ENCODE peak calls at places on chromosomes 5 and 9, in five cellular contexts. One of them, this sample, is unnamed.

GRCh38 chr5:142215915-142216681 is 107.5 kb downstream of the NDFIP1 start:
- DNase-seq in astrocyte of the spinal cord: peak
- DNase-seq in natural killer cell: no peak
- DNase-seq in neural crest cell: no peak
- DNase-seq in ACHN: peak
- DNase-seq in this sample: peak

GRCh38 chr5:113164016-113164415 is 187.4 kb downstream of the DCP2 start:
- DNase-seq in astrocyte of the spinal cord: no peak
- DNase-seq in natural killer cell: no peak
- DNase-seq in neural crest cell: no peak
- DNase-seq in ACHN: no peak
- DNase-seq in this sample: no peak

GRCh38 chr5:159286420-159287035 is 23.4 kb downstream of the UBLCP1 start:
- DNase-seq in astrocyte of the spinal cord: peak
- DNase-seq in natural killer cell: no peak
- DNase-seq in neural crest cell: no peak
- DNase-seq in ACHN: peak
- DNase-seq in this sample: no peak

GRCh38 chr9:4690144-4690543 is 10.8 kb downstream of the CDC37L1 start:
- DNase-seq in astrocyte of the spinal cord: no peak
- DNase-seq in natural killer cell: no peak
- DNase-seq in neural crest cell: no peak
- DNase-seq in ACHN: no peak
- DNase-seq in this sample: no peak

GRCh38 chr5:153813871-153814270 is 224.8 kb downstream of the FAM114A2 start:
- DNase-seq in astrocyte of the spinal cord: no peak
- DNase-seq in natural killer cell: no peak
- DNase-seq in neural crest cell: no peak
- DNase-seq in ACHN: no peak
- DNase-seq in this sample: no peak

GRCh38 chr5:139895647-139896046 is 100.0 kb downstream of the PSD2 start:
- DNase-seq in astrocyte of the spinal cord: no peak
- DNase-seq in natural killer cell: no peak
- DNase-seq in neural crest cell: no peak
- DNase-seq in ACHN: no peak
- DNase-seq in this sample: no peak

GRCh38 chr5:139293199-139293503 is 389 bp upstream of the MATR3 start:
- DNase-seq in astrocyte of the spinal cord: no peak
- DNase-seq in natural killer cell: no peak
- DNase-seq in neural crest cell: no peak
- DNase-seq in ACHN: no peak
- DNase-seq in this sample: no peak

GRCh38 chr9:89633404-89633803 is 28.6 kb downstream of the GADD45G start:
- DNase-seq in astrocyte of the spinal cord: no peak
- DNase-seq in natural killer cell: no peak
- DNase-seq in neural crest cell: no peak
- DNase-seq in ACHN: no peak
- DNase-seq in this sample: no peak

GRCh38 chr5:153618857-153619256 is 128.4 kb downstream of the GRIA1 start:
- DNase-seq in astrocyte of the spinal cord: no peak
- DNase-seq in natural killer cell: no peak
- DNase-seq in neural crest cell: no peak
- DNase-seq in ACHN: no peak
- DNase-seq in this sample: peak

GRCh38 chr5:122151640-122152039 is 22.3 kb downstream of the ZNF474 start:
- DNase-seq in astrocyte of the spinal cord: peak
- DNase-seq in natural killer cell: no peak
- DNase-seq in neural crest cell: no peak
- DNase-seq in ACHN: no peak
- DNase-seq in this sample: peak

GRCh38 chr9:135671591-135672041 is 8.5 kb downstream of the LCN9 start:
- DNase-seq in astrocyte of the spinal cord: no peak
- DNase-seq in natural killer cell: no peak
- DNase-seq in neural crest cell: no peak
- DNase-seq in ACHN: no peak
- DNase-seq in this sample: no peak

GRCh38 chr5:32027717-32028321 is 146.3 kb downstream of the GOLPH3 start:
- DNase-seq in astrocyte of the spinal cord: peak
- DNase-seq in natural killer cell: no peak
- DNase-seq in neural crest cell: no peak
- DNase-seq in ACHN: peak
- DNase-seq in this sample: peak

GRCh38 chr9:126067031-126067734 is 259.4 kb upstream of the MVB12B start:
- DNase-seq in astrocyte of the spinal cord: no peak
- DNase-seq in natural killer cell: no peak
- DNase-seq in neural crest cell: no peak
- DNase-seq in ACHN: no peak
- DNase-seq in this sample: no peak

GRCh38 chr9:122360891-122361290 is 9.9 kb upstream of the PTGS1 start:
- DNase-seq in astrocyte of the spinal cord: no peak
- DNase-seq in natural killer cell: no peak
- DNase-seq in neural crest cell: no peak
- DNase-seq in ACHN: no peak
- DNase-seq in this sample: no peak

GRCh38 chr5:80174790-80175189 is 81.1 kb downstream of the SERINC5 start:
- DNase-seq in astrocyte of the spinal cord: no peak
- DNase-seq in natural killer cell: no peak
- DNase-seq in neural crest cell: no peak
- DNase-seq in ACHN: no peak
- DNase-seq in this sample: no peak

GRCh38 chr5:146338774-146339714 is at the start of gene POU4F3:
- DNase-seq in astrocyte of the spinal cord: no peak
- DNase-seq in natural killer cell: no peak
- DNase-seq in neural crest cell: no peak
- DNase-seq in ACHN: no peak
- DNase-seq in this sample: no peak

GRCh38 chr9:79408617-79409016 is 163.1 kb upstream of the TLE4 start:
- DNase-seq in astrocyte of the spinal cord: peak
- DNase-seq in natural killer cell: no peak
- DNase-seq in neural crest cell: no peak
- DNase-seq in ACHN: no peak
- DNase-seq in this sample: no peak

GRCh38 chr5:139443766-139444473 is 4.6 kb upstream of the DNAJC18 start:
- DNase-seq in astrocyte of the spinal cord: peak
- DNase-seq in natural killer cell: no peak
- DNase-seq in neural crest cell: no peak
- DNase-seq in ACHN: no peak
- DNase-seq in this sample: peak

GRCh38 chr5:126676195-126676624 is 75.5 kb downstream of the PHAX start:
- DNase-seq in astrocyte of the spinal cord: peak
- DNase-seq in natural killer cell: peak
- DNase-seq in neural crest cell: peak
- DNase-seq in ACHN: peak
- DNase-seq in this sample: peak

GRCh38 chr5:50445281-50445949 is 4.3 kb upstream of the EMB start:
- DNase-seq in astrocyte of the spinal cord: no peak
- DNase-seq in natural killer cell: no peak
- DNase-seq in neural crest cell: no peak
- DNase-seq in ACHN: no peak
- DNase-seq in this sample: no peak

GRCh38 chr9:108377881-108378280 is 477.9 kb downstream of the ACTL7B start:
- DNase-seq in astrocyte of the spinal cord: no peak
- DNase-seq in natural killer cell: no peak
- DNase-seq in neural crest cell: no peak
- DNase-seq in ACHN: no peak
- DNase-seq in this sample: no peak

GRCh38 chr9:135016876-135017275 is 70.6 kb upstream of the OLFM1 start:
- DNase-seq in astrocyte of the spinal cord: no peak
- DNase-seq in natural killer cell: no peak
- DNase-seq in neural crest cell: no peak
- DNase-seq in ACHN: no peak
- DNase-seq in this sample: no peak

GRCh38 chr5:158640581-158640980 is 459.1 kb downstream of the EBF1 start:
- DNase-seq in astrocyte of the spinal cord: no peak
- DNase-seq in natural killer cell: no peak
- DNase-seq in neural crest cell: no peak
- DNase-seq in ACHN: no peak
- DNase-seq in this sample: peak

GRCh38 chr9:123927625-123928308 is 2.2 kb downstream of the DENND1A start:
- DNase-seq in astrocyte of the spinal cord: peak
- DNase-seq in natural killer cell: no peak
- DNase-seq in neural crest cell: no peak
- DNase-seq in ACHN: no peak
- DNase-seq in this sample: no peak

GRCh38 chr5:176994460-176995121 is 12.0 kb downstream of the UIMC1 start:
- DNase-seq in astrocyte of the spinal cord: peak
- DNase-seq in natural killer cell: no peak
- DNase-seq in neural crest cell: no peak
- DNase-seq in ACHN: no peak
- DNase-seq in this sample: peak

GRCh38 chr5:144125163-144125726 is 45.2 kb downstream of the YIPF5 start:
- DNase-seq in astrocyte of the spinal cord: no peak
- DNase-seq in natural killer cell: no peak
- DNase-seq in neural crest cell: no peak
- DNase-seq in ACHN: no peak
- DNase-seq in this sample: no peak

GRCh38 chr5:98929123-98929981 is 545 bp upstream of the CHD1 start:
- DNase-seq in astrocyte of the spinal cord: peak
- DNase-seq in natural killer cell: peak
- DNase-seq in neural crest cell: peak
- DNase-seq in ACHN: peak
- DNase-seq in this sample: peak

GRCh38 chr9:115084709-115085108 is 33.2 kb downstream of the TNC start:
- DNase-seq in astrocyte of the spinal cord: no peak
- DNase-seq in natural killer cell: no peak
- DNase-seq in neural crest cell: no peak
- DNase-seq in ACHN: no peak
- DNase-seq in this sample: no peak

GRCh38 chr5:158534203-158534602 is 565.5 kb downstream of the EBF1 start:
- DNase-seq in astrocyte of the spinal cord: no peak
- DNase-seq in natural killer cell: no peak
- DNase-seq in neural crest cell: no peak
- DNase-seq in ACHN: no peak
- DNase-seq in this sample: no peak

GRCh38 chr9:92734931-92735906 is 29.4 kb downstream of the BICD2 start:
- DNase-seq in astrocyte of the spinal cord: no peak
- DNase-seq in natural killer cell: no peak
- DNase-seq in neural crest cell: no peak
- DNase-seq in ACHN: no peak
- DNase-seq in this sample: no peak

GRCh38 chr5:143140492-143141231 is 262.8 kb downstream of the NR3C1 start:
- DNase-seq in astrocyte of the spinal cord: no peak
- DNase-seq in natural killer cell: no peak
- DNase-seq in neural crest cell: no peak
- DNase-seq in ACHN: no peak
- DNase-seq in this sample: no peak

GRCh38 chr5:115815693-115816225 is 700 bp downstream of the CDO1 start:
- DNase-seq in astrocyte of the spinal cord: peak
- DNase-seq in natural killer cell: no peak
- DNase-seq in neural crest cell: peak
- DNase-seq in ACHN: no peak
- DNase-seq in this sample: no peak

GRCh38 chr9:134253596-134254205 is 72.6 kb upstream of the RXRA start:
- DNase-seq in astrocyte of the spinal cord: no peak
- DNase-seq in natural killer cell: no peak
- DNase-seq in neural crest cell: no peak
- DNase-seq in ACHN: no peak
- DNase-seq in this sample: no peak

GRCh38 chr9:16708638-16709435 is 161.6 kb downstream of the BNC2 start:
- DNase-seq in astrocyte of the spinal cord: peak
- DNase-seq in natural killer cell: no peak
- DNase-seq in neural crest cell: no peak
- DNase-seq in ACHN: no peak
- DNase-seq in this sample: peak

GRCh38 chr9:2066312-2067273 is 51.4 kb downstream of the SMARCA2 start:
- DNase-seq in astrocyte of the spinal cord: peak
- DNase-seq in natural killer cell: no peak
- DNase-seq in neural crest cell: no peak
- DNase-seq in ACHN: peak
- DNase-seq in this sample: peak

GRCh38 chr9:91761362-91761761 is 188.7 kb downstream of the ROR2 start:
- DNase-seq in astrocyte of the spinal cord: no peak
- DNase-seq in natural killer cell: no peak
- DNase-seq in neural crest cell: no peak
- DNase-seq in ACHN: no peak
- DNase-seq in this sample: no peak

GRCh38 chr5:32254987-32255900 is 57.5 kb downstream of the MTMR12 start:
- DNase-seq in astrocyte of the spinal cord: peak
- DNase-seq in natural killer cell: no peak
- DNase-seq in neural crest cell: no peak
- DNase-seq in ACHN: no peak
- DNase-seq in this sample: no peak

GRCh38 chr5:35203403-35203802 is 26.9 kb downstream of the PRLR start:
- DNase-seq in astrocyte of the spinal cord: no peak
- DNase-seq in natural killer cell: no peak
- DNase-seq in neural crest cell: no peak
- DNase-seq in ACHN: no peak
- DNase-seq in this sample: no peak

GRCh38 chr5:65191554-65192126 is 290.1 kb downstream of the ADAMTS6 start:
- DNase-seq in astrocyte of the spinal cord: peak
- DNase-seq in natural killer cell: no peak
- DNase-seq in neural crest cell: no peak
- DNase-seq in ACHN: no peak
- DNase-seq in this sample: no peak

GRCh38 chr9:114592356-114592755 is 4.8 kb downstream of the ATP6V1G1 start:
- DNase-seq in astrocyte of the spinal cord: peak
- DNase-seq in natural killer cell: no peak
- DNase-seq in neural crest cell: no peak
- DNase-seq in ACHN: no peak
- DNase-seq in this sample: peak

This sample was measured in kidney glomerular epithelial cell.